ENCODE peak calls at places on chromosome 4, in eight cellular contexts. N is breast epithelium, W is Peyer's patch, S is thyroid gland, G is K562, P is HepG2, E is ovary, C is IMR-90. A is an unnamed sample. For H3K4me1, the result is how much of the 10 kb centered on the place peaks cover.

GRCh38 chr4:46354863-46355262 is 35.1 kb downstream of the GABRA2 start:
- DNase-seq in N (no peak), W (no peak), S (no peak), G (no peak), P (no peak), E (no peak), C (no peak), A (no peak)

GRCh38 chr4:52507774-52508173 is 151.3 kb downstream of the USP46 start:
- DNase-seq in N (no peak), W (no peak), S (no peak), G (no peak), P (no peak), E (peak), C (no peak), A (no peak)

GRCh38 chr4:25810016-25810415 is 52.8 kb downstream of the SEL1L3 start:
- DNase-seq in N (no peak), W (no peak), S (no peak), G (no peak), P (peak), E (no peak), C (no peak), A (no peak)

GRCh38 chr4:151575646-151576045 is 166.7 kb downstream of the FHIP1A start:
- DNase-seq in N (no peak), W (no peak), S (no peak), G (no peak), P (no peak), E (no peak), C (no peak), A (no peak)

GRCh38 chr4:181849472-181849871 is 393.7 kb upstream of the TENM3 start:
- DNase-seq in N (no peak), W (no peak), S (no peak), G (no peak), P (no peak), E (no peak), C (no peak), A (no peak)

GRCh38 chr4:105991726-105992125 is 96.5 kb downstream of the NPNT start:
- DNase-seq in N (no peak), W (no peak), S (no peak), G (no peak), P (no peak), E (no peak), C (no peak), A (no peak)

GRCh38 chr4:125735107-125735506 is 420.4 kb downstream of the FAT4 start:
- DNase-seq in N (no peak), W (no peak), S (peak), G (no peak), P (peak), E (no peak), C (peak), A (no peak)

GRCh38 chr4:73019462-73020047 is 50.0 kb downstream of the COX18 start:
- DNase-seq in N (no peak), W (no peak), S (peak), G (peak), P (peak), E (peak), C (peak), A (no peak)

GRCh38 chr4:47334597-47335185 is 128.8 kb downstream of the COMMD8 start:
- DNase-seq in N (no peak), W (no peak), S (no peak), G (no peak), P (no peak), E (no peak), C (peak), A (no peak)

GRCh38 chr4:41212221-41213203 is 1.8 kb downstream of the APBB2 start:
- DNase-seq in N (peak), W (peak), S (peak), G (no peak), P (peak), E (peak), C (peak), A (peak)

GRCh38 chr4:106238819-106239420 is 77.1 kb downstream of the TBCK start:
- DNase-seq in N (no peak), W (no peak), S (no peak), G (peak), P (peak), E (no peak), C (peak), A (no peak)

GRCh38 chr4:118012142-118012541 is 22.1 kb upstream of the NDST3 start:
- DNase-seq in N (no peak), W (no peak), S (no peak), G (no peak), P (no peak), E (no peak), C (peak), A (no peak)

GRCh38 chr4:122921971-122922876 is at the start of gene NUDT6:
- DNase-seq in N (no peak), W (peak), S (peak), G (peak), P (peak), E (peak), C (peak), A (peak)

GRCh38 chr4:109946120-109946519 is 33.4 kb downstream of the EGF start:
- DNase-seq in N (no peak), W (no peak), S (no peak), G (no peak), P (no peak), E (no peak), C (no peak), A (no peak)

GRCh38 chr4:102824398-102824797 is 3.0 kb downstream of the UBE2D3 start:
- DNase-seq in N (no peak), W (no peak), S (no peak), G (no peak), P (no peak), E (no peak), C (peak), A (no peak)

GRCh38 chr4:24180586-24180985 is 290.7 kb upstream of the PPARGC1A start:
- DNase-seq in N (no peak), W (no peak), S (no peak), G (no peak), P (no peak), E (no peak), C (no peak), A (no peak)

GRCh38 chr4:30605616-30606015 is 114.6 kb upstream of the PCDH7 start:
- DNase-seq in N (no peak), W (no peak), S (no peak), G (no peak), P (no peak), E (no peak), C (no peak), A (no peak)

GRCh38 chr4:8191136-8191747 is 7.8 kb upstream of the SH3TC1 start:
- DNase-seq in N (peak), W (peak), S (peak), G (peak), P (peak), E (peak), C (peak), A (peak)

GRCh38 chr4:8186883-8187282 is 12.2 kb upstream of the SH3TC1 start:
- DNase-seq in N (no peak), W (no peak), S (no peak), G (no peak), P (no peak), E (no peak), C (no peak), A (no peak)

GRCh38 chr4:8188085-8188484 is 11.0 kb upstream of the SH3TC1 start:
- DNase-seq in N (no peak), W (no peak), S (no peak), G (no peak), P (no peak), E (no peak), C (no peak), A (no peak)

GRCh38 chr4:8189551-8190466 is 9.3 kb upstream of the SH3TC1 start:
- DNase-seq in N (no peak), W (no peak), S (no peak), G (no peak), P (no peak), E (no peak), C (no peak), A (no peak)

DNA sequence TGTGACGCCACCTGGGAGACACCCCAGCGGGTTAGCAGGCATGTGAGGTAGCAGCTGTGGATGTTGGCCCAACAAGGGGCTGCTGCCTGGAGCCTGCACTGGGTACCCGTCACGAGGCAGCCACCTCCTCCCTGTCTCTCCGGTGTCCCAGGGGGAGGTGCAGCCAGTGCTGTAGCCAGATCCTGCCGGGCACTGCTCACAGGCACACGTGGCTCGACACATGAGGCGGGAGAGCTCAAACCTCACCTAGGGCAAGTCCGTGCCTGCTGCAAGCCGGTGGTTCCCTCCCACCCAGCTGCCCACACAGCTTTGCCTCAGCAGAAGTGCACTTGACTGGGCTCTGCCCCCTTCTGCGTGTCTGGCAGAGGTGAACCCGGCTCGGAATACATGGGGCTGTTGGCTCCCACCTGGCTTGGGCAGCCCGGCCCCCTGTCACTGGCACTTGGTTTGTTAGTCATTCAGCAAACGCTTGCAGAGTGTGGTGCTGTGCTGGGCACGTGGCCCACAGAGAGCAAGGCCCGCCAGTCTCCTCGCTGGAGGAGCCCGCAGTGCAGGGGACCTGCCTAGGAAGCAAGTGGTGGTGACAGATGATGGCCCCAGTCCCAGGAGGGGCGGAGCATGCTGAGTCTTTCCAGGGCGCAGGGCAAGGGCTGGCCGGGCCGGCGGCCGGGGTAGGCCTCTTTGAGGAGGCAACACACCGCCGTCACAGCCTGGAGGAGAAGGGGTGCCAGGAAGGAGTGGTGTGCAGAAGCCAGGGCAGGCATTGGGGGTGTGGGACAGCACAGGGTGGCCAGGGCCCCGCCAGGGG is 10.1 kb upstream of the SH3TC1 start:
- DNase-seq in N (peak), W (no peak), S (peak), G (no peak), P (no peak), E (no peak), C (no peak), A (no peak)
- TF ChIP-seq POLR2A in N (no peak), W (no peak), S (no peak), G (no peak), P (no peak), E (no peak), C (no peak), A (no peak)

GRCh38 chr4:13526658-13527057 is 17.6 kb downstream of the NKX3-2 start:
- DNase-seq in N (no peak), W (no peak), S (no peak), G (no peak), P (no peak), E (no peak), C (no peak), A (no peak)

GRCh38 chr4:13528823-13529129 is 15.5 kb downstream of the NKX3-2 start:
- DNase-seq in N (no peak), W (no peak), S (no peak), G (no peak), P (no peak), E (no peak), C (no peak), A (no peak)

GRCh38 chr4:13529130-13529919 is 15.0 kb downstream of the NKX3-2 start:
- DNase-seq in N (no peak), W (no peak), S (no peak), G (peak), P (no peak), E (no peak), C (no peak), A (no peak)

GRCh38 chr4:13527192-13527982 is 16.9 kb downstream of the NKX3-2 start:
- DNase-seq in N (no peak), W (no peak), S (no peak), G (peak), P (no peak), E (no peak), C (no peak), A (no peak)

DNA sequence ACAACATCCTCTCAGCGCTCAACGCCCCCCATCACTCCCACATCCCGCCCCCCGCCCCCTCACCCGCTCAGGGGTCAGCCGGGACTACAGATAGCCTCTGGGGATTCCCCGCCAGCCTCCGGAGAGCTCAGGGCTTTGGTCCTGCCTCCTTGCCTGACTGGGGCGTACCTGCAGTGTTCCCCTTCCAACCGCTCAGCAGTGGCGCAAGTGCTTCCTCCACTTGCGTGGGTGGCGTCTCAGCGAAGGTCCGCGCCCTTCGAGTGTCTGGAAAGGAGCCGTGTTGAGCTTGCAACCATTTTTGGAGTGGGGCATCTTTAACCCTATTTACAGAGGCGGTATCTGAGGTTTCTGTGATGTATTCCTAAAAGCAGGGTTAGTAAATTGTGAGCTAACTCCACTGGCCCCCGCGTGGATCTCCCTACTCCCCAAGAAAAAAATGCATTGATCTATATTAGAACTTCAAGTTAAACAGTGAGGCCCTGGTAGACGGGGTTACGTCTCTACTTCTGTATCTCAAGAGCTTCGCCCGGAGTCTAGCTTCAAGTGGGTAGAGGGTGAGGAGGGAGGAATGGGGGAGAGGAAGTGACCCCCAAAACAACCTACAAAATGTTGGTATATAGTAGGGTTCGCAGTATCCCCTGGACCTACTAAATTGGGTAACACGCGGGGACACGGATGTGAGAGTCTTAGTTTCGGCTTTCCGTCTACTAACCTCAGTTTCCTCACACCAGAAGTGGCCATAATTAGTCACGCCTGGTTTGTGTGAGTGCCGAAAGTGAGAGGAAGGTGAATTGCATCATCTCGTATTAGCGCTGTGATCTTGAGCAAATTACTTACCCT is 16.1 kb downstream of the NKX3-2 start:
- DNase-seq in N (no peak), W (no peak), S (no peak), G (peak), P (no peak), E (no peak), C (no peak), A (no peak)
- H3K4me1 ChIP-seq in N (under half), W (under half), S (under half), G (under half), P (under half), E (under half), C (under half), A (under half)

GRCh38 chr4:87886083-87886482 is 53.3 kb downstream of the MEPE start:
- DNase-seq in N (no peak), W (no peak), S (no peak), G (no peak), P (no peak), E (no peak), C (no peak), A (no peak)
- H3K27ac ChIP-seq in N (no peak), W (no peak), S (no peak), G (no peak), P (no peak), E (no peak), C (no peak), A (no peak)

DNA sequence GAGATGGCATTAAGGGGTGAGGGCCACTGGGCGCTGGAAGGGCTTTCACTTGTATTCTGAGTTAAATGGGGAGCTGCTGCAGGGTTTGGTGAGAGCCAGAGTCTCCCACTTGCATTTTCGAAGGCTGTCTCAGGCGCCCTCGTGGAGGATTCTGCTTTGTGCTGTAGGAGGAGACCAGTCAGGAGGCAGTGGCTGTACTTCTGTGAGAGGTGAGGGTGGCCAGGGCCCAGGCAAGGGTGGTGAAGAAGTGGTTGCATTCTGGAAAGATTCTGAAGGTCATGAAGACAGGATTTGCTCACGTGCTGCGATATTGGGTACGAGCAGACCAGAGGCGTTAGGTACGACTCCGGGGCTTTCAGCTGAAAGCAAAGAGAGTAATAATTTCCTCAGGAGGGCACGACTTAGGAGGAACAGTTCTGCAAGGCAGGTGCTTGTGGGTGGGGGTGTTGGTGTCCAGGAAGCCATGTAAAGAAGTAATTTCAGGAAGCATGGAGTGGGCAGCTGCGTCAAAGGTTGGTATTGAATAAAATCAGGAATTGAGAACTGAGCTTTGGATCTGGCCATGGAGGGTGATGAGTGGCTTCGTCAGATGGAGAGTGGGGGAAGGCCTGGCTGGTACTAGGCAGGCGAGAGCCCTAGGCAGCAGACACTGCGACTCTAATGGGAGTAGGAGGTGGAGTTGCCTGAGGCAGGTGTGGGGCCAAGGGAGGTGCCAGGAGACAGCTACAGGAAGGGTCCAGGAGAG is 18.2 kb downstream of the PIGG start:
- DNase-seq in N (no peak), W (no peak), S (no peak), G (no peak), P (no peak), E (no peak), C (no peak), A (no peak)
- TF ChIP-seq POLR2A in N (no peak), W (no peak), S (no peak), G (no peak), P (no peak), E (no peak), C (no peak), A (no peak)

DNA sequence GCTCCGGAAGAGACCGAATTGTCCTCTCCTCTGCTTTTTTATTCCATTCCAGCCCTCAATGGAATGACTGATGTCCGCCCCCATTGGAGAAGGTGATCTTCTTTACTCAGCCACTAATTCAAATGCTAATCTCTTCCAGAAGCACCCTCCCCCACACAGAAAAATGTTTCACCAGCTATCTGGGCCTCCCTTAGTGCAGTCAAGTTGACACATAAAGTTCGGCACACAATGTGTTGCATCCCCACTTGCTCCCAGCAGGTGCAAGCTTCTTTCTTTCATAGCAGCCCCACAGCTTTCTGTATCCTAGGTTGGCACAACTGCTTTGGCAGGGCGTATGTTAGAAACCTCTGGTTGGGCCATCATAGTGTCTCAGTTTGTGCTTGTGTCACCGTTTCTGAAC is 73.3 kb upstream of the TLR3 start:
- DNase-seq in N (no peak), W (no peak), S (no peak), G (no peak), P (no peak), E (no peak), C (no peak), A (no peak)
- H3K4me1 ChIP-seq in N (under half), W (under half), S (under half), G (under half), P (under half), E (under half), C (under half), A (under half)

A was measured in transverse colon.